ENCODE peak calls at places on chromosomes 2 and 18, in seven cellular contexts. A, X, Y, R, V, U and G are unnamed samples.

GRCh38 chr18:67232406-67232805 is 284.1 kb downstream of the DSEL start:
- DNase-seq in A (no peak), X (no peak), Y (no peak), R (peak), V (no peak), U (no peak), G (no peak)

GRCh38 chr2:234341332-234341985 is 155.4 kb downstream of the ARL4C start:
- DNase-seq in A (no peak), X (no peak), Y (no peak), R (peak), V (no peak), U (no peak), G (no peak)

GRCh38 chr2:127320586-127321275 is 26.8 kb upstream of the ERCC3 start:
- DNase-seq in A (no peak), X (no peak), Y (no peak), R (no peak), V (no peak), U (no peak), G (no peak)

GRCh38 chr2:31922542-31923408 is 88.0 kb downstream of the MEMO1 start:
- DNase-seq in A (no peak), X (no peak), Y (no peak), R (no peak), V (no peak), U (no peak), G (no peak)

GRCh38 chr2:71048096-71048495 is 20.4 kb upstream of the NAGK start:
- DNase-seq in A (no peak), X (no peak), Y (no peak), R (no peak), V (no peak), U (no peak), G (no peak)

GRCh38 chr2:48753228-48753627 is 2.3 kb downstream of the LHCGR start:
- DNase-seq in A (no peak), X (no peak), Y (no peak), R (no peak), V (no peak), U (no peak), G (no peak)

GRCh38 chr2:23292024-23292423 is 93.0 kb upstream of the KLHL29 start:
- DNase-seq in A (no peak), X (no peak), Y (no peak), R (peak), V (no peak), U (no peak), G (no peak)

GRCh38 chr2:35846-36245 is 10.5 kb downstream of the FAM110C start:
- DNase-seq in A (no peak), X (peak), Y (no peak), R (no peak), V (no peak), U (no peak), G (no peak)

GRCh38 chr2:192314800-192315481 is 120.2 kb upstream of the TMEFF2 start:
- DNase-seq in A (no peak), X (no peak), Y (no peak), R (no peak), V (no peak), U (no peak), G (no peak)

GRCh38 chr18:48913201-48913600 is 37.6 kb downstream of the SMAD7 start:
- DNase-seq in A (no peak), X (no peak), Y (no peak), R (no peak), V (no peak), U (no peak), G (no peak)